ENCODE peak calls at places on chromosomes 1 and 21, in four cellular contexts. K is BE2C, G is OCI-LY7, B is neural progenitor cell. A is an unnamed sample.

GRCh38 chr1:67733741-67734690 is 49.0 kb downstream of the GADD45A start:
- DNase-seq in K (no peak), B (no peak), G (peak), A (no peak)

GRCh38 chr1:172356620-172357019 is 63.9 kb upstream of the C1orf105 start:
- DNase-seq in G (no peak), K (no peak), B (no peak), A (no peak)

GRCh38 chr1:172478485-172478884 is 34.6 kb upstream of the PIGC start:
- DNase-seq in G (no peak), B (no peak), K (no peak), A (no peak)

GRCh38 chr1:82542141-82542540 is 741.4 kb downstream of the ADGRL2 start:
- DNase-seq in B (no peak), G (no peak), K (no peak), A (no peak)

GRCh38 chr1:18413906-18414305 is 66.8 kb upstream of the KLHDC7A start:
- DNase-seq in B (no peak), G (no peak), K (no peak), A (no peak)

GRCh38 chr1:234531181-234532132 is 52.5 kb upstream of the TARBP1 start:
- DNase-seq in B (peak), K (no peak), G (no peak), A (no peak)

GRCh38 chr1:77900687-77901293 is 12.4 kb downstream of the NEXN start:
- DNase-seq in B (peak), K (peak), G (peak), A (peak)

GRCh38 chr1:42214447-42214871 is 49.9 kb upstream of the GUCA2A start:
- DNase-seq in B (no peak), K (no peak), G (no peak), A (peak)

GRCh38 chr1:84969489-84970250 is 27.2 kb downstream of the MCOLN2 start:
- DNase-seq in G (no peak), K (no peak), B (no peak), A (no peak)

GRCh38 chr1:98733782-98734112 is 72.2 kb downstream of the SNX7 start:
- DNase-seq in K (no peak), B (no peak), G (no peak), A (no peak)

GRCh38 chr1:209625205-209625549 is 27.0 kb downstream of the LAMB3 start:
- DNase-seq in G (no peak), K (no peak), B (no peak), A (peak)

GRCh38 chr1:235391879-235392278 is 24.7 kb downstream of the TBCE start:
- DNase-seq in B (no peak), G (no peak), K (no peak), A (no peak)

GRCh38 chr1:38745476-38746410 is 113.8 kb downstream of the RRAGC start:
- DNase-seq in G (no peak), K (no peak), B (no peak), A (no peak)

GRCh38 chr1:80083892-80084291 is 1077.4 kb upstream of the ADGRL4 start:
- DNase-seq in K (no peak), B (no peak), G (no peak), A (no peak)

GRCh38 chr1:2474933-2475371 is 1.1 kb upstream of the PLCH2 start:
- DNase-seq in K (peak), B (no peak), G (no peak), A (no peak)

GRCh38 chr1:171251741-171252300 is 3.5 kb downstream of the FMO1 start:
- DNase-seq in B (peak), K (peak), G (peak), A (no peak)
- TF ChIP-seq CTCF in B (peak), K (peak), G (peak), A (peak)

GRCh38 chr21:36567216-36567917 is 87.4 kb upstream of the CLDN14 start:
- DNase-seq in G (no peak), B (no peak), K (no peak), A (no peak)
- H3K4me3 ChIP-seq in G (no peak), B (no peak), K (no peak), A (no peak)

GRCh38 chr1:198075296-198075695 is 81.5 kb upstream of the NEK7 start:
- DNase-seq in K (no peak), G (no peak), B (no peak), A (no peak)

GRCh38 chr1:198068280-198068679 is 88.5 kb upstream of the NEK7 start:
- DNase-seq in K (no peak), B (no peak), G (no peak), A (no peak)

DNA sequence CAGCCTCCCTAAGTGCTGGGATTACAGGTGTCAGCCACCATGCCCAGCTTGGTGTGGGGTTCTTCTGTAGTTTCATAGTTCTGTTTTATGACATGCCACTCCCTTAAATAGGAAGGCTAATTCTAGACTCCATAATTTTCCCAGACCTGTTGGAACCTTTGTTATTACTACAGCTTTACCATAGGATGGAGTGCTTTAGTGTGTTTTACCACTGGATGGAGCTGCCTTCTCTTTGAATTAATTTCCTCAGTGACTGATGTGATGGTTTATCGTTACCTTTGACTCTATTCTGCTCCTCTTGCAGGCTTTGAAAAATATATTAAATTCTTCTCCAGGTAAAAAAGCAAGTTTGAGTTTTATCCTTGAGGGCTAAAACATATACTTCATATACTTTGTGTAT is 84.6 kb upstream of the NEK7 start:
- DNase-seq in G (no peak), K (no peak), B (no peak), A (no peak)
- TF ChIP-seq CTCF in G (peak), K (peak), B (peak), A (peak)

GRCh38 chr21:41428311-41428710 is 2.3 kb downstream of the MX1 start:
- DNase-seq in G (no peak), K (no peak), B (no peak), A (no peak)

GRCh38 chr21:41425954-41426655 is at the start of gene MX1:
- DNase-seq in G (peak), K (no peak), B (peak), A (no peak)

GRCh38 chr21:41426656-41427311 is 745 bp downstream of the MX1 start:
- DNase-seq in K (no peak), B (no peak), G (no peak), A (no peak)

GRCh38 chr21:41427556-41427955 is 1.5 kb downstream of the MX1 start:
- DNase-seq in K (no peak), G (no peak), B (no peak), A (no peak)

GRCh38 chr21:41425588-41425953 is 468 bp upstream of the MX1 start:
- DNase-seq in B (no peak), G (no peak), K (no peak), A (no peak)
- H3K4me3 ChIP-seq in B (peak), G (peak), K (no peak), A (peak)

GRCh38 chr21:37082375-37082774 is 9.3 kb downstream of the TTC3 start:
- DNase-seq in G (no peak), B (no peak), K (no peak), A (no peak)

GRCh38 chr21:37088196-37088595 is 15.1 kb downstream of the TTC3 start:
- DNase-seq in G (no peak), B (no peak), K (no peak), A (no peak)

GRCh38 chr21:37085726-37086125 is 12.7 kb downstream of the TTC3 start:
- DNase-seq in K (no peak), G (no peak), B (no peak), A (no peak)

GRCh38 chr21:37082856-37083611 is 10.0 kb downstream of the TTC3 start:
- DNase-seq in B (no peak), G (no peak), K (no peak), A (no peak)

GRCh38 chr21:37087188-37087587 is 14.1 kb downstream of the TTC3 start:
- DNase-seq in B (peak), K (peak), G (no peak), A (no peak)
- TF ChIP-seq CTCF in B (peak), K (peak), G (peak), A (peak)

DNA sequence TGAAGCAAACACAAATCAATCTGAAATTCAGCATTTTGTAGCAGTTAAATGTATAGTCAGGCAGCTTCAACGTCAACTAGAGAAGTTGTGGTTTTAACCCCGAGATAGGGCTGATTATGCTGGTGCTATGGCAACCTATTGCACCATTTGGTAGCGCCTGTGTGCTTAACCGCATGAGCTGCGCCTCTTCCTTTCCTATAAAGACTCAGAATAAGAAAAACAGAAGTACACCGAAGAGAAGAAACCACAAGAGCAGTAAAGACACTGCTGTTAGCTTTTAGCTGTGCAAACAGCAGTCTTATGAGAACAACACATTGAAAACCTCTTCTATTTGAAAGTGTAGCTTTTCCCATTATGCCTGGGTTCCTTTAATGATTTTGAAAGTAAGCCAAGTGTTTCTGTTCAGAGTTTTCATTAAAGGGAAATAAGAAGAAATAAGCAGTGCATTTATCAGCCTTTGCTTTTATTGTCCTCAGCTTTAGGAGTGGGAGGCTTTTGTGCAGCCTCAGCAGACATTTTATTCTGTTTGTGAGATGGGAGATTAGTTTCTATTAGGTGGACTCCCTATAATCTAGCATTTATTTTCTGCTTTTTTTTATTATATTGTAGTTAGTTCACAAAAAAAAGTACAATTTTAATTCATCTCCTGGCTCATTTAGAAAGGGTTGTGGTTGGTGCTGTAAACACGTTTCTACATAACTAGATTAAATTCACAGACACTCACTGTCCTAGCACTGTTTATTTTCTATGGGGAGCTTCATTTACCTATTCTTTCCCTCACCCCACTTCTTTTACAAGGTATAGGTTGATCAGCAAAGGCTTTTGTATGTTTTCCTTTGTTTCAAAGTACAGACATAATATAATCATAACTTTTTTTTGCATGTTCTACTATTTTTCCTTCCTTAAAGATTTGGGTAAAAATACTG is 43.3 kb downstream of the PTPRC start:
- DNase-seq in K (peak), G (peak), B (peak), A (peak)
- H3K4me3 ChIP-seq in K (peak), G (peak), B (no peak), A (peak)

GRCh38 chr1:245512181-245512888 is 357.6 kb downstream of the KIF26B start:
- DNase-seq in K (no peak), G (no peak), B (no peak), A (no peak)

GRCh38 chr1:245516178-245516829 is 361.5 kb downstream of the KIF26B start:
- DNase-seq in B (peak), K (peak), G (peak), A (no peak)

DNA sequence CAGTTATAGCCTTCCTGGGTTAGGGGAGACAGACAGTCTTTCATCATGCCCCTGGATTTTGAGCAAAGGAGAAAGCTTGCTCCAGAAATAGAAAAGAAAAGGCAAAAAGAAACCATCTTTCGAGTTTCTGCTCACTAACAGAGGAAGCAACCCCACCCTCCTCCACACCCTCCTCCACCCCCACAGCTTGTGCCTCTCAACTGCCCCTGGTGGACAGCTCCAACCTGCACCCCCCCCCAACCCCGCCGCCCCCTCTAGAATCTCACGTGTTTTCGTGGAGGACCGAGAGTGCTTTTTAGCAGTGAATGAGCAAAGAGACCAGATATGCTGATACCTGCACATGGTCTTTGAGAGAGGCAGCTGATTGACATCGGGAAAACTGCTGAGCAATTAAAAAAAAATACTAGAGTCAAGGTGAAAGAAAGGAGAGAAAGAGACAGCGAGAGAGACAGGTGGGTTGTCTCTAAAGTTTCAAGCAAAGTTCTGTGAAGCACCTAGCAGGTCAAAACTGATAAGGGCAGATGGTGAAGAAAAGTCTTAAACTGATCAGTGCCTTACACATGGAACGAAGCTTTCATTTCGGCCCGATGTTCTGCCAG is 358.3 kb downstream of the KIF26B start:
- DNase-seq in B (peak), K (peak), G (no peak), A (no peak)
- TF ChIP-seq CTCF in B (peak), K (peak), G (no peak), A (peak)

A was measured in epithelial cell of proximal tubule.